ENCODE peak calls at places on chromosomes 5 and 9, in five cellular contexts. J, Z, F, T and L are unnamed samples.

GRCh38 chr9:21114311-21114710 is 27.3 kb downstream of the IFNW1 start:
- DNase-seq in J (no peak), Z (no peak), F (no peak), T (no peak), L (no peak)

GRCh38 chr9:127854169-127854833 is at the start of gene ENG:
- DNase-seq in J (peak; percentile 75), Z (peak; percentile 90), F (peak; percentile 92), T (no peak), L (no peak)

GRCh38 chr9:22084336-22085035 is 75.4 kb upstream of the CDKN2B start:
- DNase-seq in J (no peak), Z (no peak), F (no peak), T (no peak), L (peak; percentile 57)

GRCh38 chr5:12460493-12461261 is 556.4 kb upstream of the CTNND2 start:
- DNase-seq in J (no peak), Z (no peak), F (no peak), T (no peak), L (no peak)

GRCh38 chr5:175746851-175747250 is 89.0 kb downstream of the HRH2 start:
- DNase-seq in J (peak; percentile 52), Z (no peak), F (no peak), T (no peak), L (no peak)

GRCh38 chr9:108207611-108208051 is 648.2 kb downstream of the ACTL7B start:
- DNase-seq in J (no peak), Z (no peak), F (no peak), T (no peak), L (peak; percentile 80)

GRCh38 chr5:115309751-115310370 is 13.4 kb upstream of the CCDC112 start:
- DNase-seq in J (no peak), Z (no peak), F (no peak), T (no peak), L (peak; percentile 12)

GRCh38 chr9:94861589-94862241 is 135.2 kb downstream of the AOPEP start:
- DNase-seq in J (no peak), Z (no peak), F (no peak), T (no peak), L (peak; percentile 78)

GRCh38 chr9:131126059-131126426 is 657 bp downstream of the NUP214 start:
- DNase-seq in J (no peak), Z (no peak), F (no peak), T (no peak), L (no peak)

GRCh38 chr9:110842169-110842568 is 173.6 kb downstream of the MUSK start:
- DNase-seq in J (peak; percentile 36), Z (no peak), F (no peak), T (no peak), L (no peak)

GRCh38 chr5:10365800-10366199 is 12.3 kb downstream of the MARCHF6 start:
- DNase-seq in J (no peak), Z (no peak), F (no peak), T (no peak), L (no peak)

GRCh38 chr9:14243514-14244042 is 70.4 kb downstream of the NFIB start:
- DNase-seq in J (no peak), Z (no peak), F (no peak), T (no peak), L (no peak)

GRCh38 chr9:38119570-38119969 is 50.5 kb upstream of the SHB start:
- DNase-seq in J (no peak), Z (no peak), F (no peak), T (no peak), L (no peak)

GRCh38 chr9:104276709-104277245 is 182.7 kb downstream of the SMC2 start:
- DNase-seq in J (no peak), Z (no peak), F (no peak), T (no peak), L (no peak)

GRCh38 chr5:151663617-151664322 is 22.9 kb downstream of the SPARC start:
- DNase-seq in J (no peak), Z (no peak), F (no peak), T (no peak), L (no peak)

GRCh38 chr5:177433658-177434217 is 7.3 kb downstream of the GRK6 start:
- DNase-seq in J (no peak), Z (no peak), F (no peak), T (no peak), L (no peak)

GRCh38 chr9:133148351-133149129 is 15.2 kb downstream of the GBGT1 start:
- DNase-seq in J (no peak), Z (peak; percentile 88), F (no peak), T (peak; percentile 62), L (no peak)

GRCh38 chr9:116585896-116586295 is 101.2 kb upstream of the TRIM32 start:
- DNase-seq in J (no peak), Z (no peak), F (no peak), T (no peak), L (no peak)

GRCh38 chr5:107487056-107487461 is 183.7 kb downstream of the EFNA5 start:
- DNase-seq in J (no peak), Z (no peak), F (no peak), T (no peak), L (no peak)

GRCh38 chr9:17757816-17758215 is 178.9 kb downstream of the SH3GL2 start:
- DNase-seq in J (no peak), Z (no peak), F (no peak), T (no peak), L (no peak)

GRCh38 chr9:124260769-124261603 is 3.2 kb downstream of the NEK6 start:
- DNase-seq in J (no peak), Z (no peak), F (no peak), T (no peak), L (no peak)

GRCh38 chr5:160366230-160366629 is 4.2 kb downstream of the C1QTNF2 start:
- DNase-seq in J (no peak), Z (no peak), F (no peak), T (no peak), L (no peak)

GRCh38 chr9:115849679-115850412 is 303.7 kb upstream of the PAPPA start:
- DNase-seq in J (no peak), Z (no peak), F (no peak), T (no peak), L (peak; percentile 70)

GRCh38 chr5:151740958-151741373 is 17.5 kb downstream of the ATOX1 start:
- DNase-seq in J (no peak), Z (no peak), F (no peak), T (no peak), L (no peak)

GRCh38 chr9:3981897-3982296 is 318.0 kb downstream of the GLIS3 start:
- DNase-seq in J (no peak), Z (no peak), F (no peak), T (no peak), L (no peak)
- TF ChIP-seq CTCF in J (peak; percentile 9), Z (no peak), F (no peak), T (no peak), L (no peak)

GRCh38 chr9:81214975-81215374 is 474.4 kb downstream of the TLE1 start:
- DNase-seq in J (no peak), Z (no peak), F (no peak), T (no peak), L (no peak)
- TF ChIP-seq CTCF in J (no peak), Z (no peak), F (no peak), T (no peak), L (no peak)

GRCh38 chr5:24073097-24073496 is 565.7 kb downstream of the PRDM9 start:
- DNase-seq in J (no peak), Z (no peak), F (no peak), T (no peak), L (no peak)

GRCh38 chr5:24068507-24068906 is 561.1 kb downstream of the PRDM9 start:
- DNase-seq in J (no peak), Z (no peak), F (no peak), T (no peak), L (no peak)

GRCh38 chr5:24065786-24066185 is 558.4 kb downstream of the PRDM9 start:
- DNase-seq in J (no peak), Z (no peak), F (no peak), T (no peak), L (no peak)

GRCh38 chr5:24067208-24067607 is 559.8 kb downstream of the PRDM9 start:
- DNase-seq in J (no peak), Z (no peak), F (no peak), T (no peak), L (no peak)
- TF ChIP-seq CTCF in J (no peak), Z (no peak), F (no peak), T (no peak), L (no peak)

DNA sequence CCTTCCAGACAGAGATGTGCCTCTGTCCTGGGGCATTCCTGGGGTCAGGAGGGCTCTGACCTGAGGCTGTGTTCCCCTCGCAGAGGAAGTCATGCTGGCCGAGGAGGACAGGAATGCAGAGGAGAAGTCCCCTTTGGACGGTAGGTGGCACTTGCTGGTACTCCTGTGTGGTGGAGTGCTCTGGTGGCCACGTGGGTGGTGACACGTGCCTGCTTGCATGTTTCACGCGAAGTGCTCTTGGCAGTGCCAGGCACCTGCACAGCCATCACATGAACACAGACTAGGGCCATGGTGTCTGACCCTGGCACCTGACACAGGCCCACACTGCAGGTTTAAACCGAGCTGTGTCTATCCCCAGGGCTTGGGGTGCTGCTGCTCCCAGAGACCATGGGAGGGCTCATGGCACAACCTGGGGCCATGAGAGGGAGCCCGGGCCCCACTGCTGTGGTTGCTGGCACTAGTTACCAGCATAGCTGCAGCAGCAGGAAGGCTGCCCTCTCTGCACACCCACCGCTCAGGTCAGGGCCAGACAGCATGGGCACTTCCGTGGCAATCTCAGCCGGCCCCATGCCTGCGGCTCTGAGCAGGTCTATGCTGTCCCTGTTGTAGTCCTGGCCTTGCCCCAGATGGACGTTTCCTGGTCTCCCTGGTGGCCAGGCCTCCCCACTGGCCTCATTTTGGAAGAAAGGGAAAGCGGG is 79.3 kb downstream of the CACNA1B start:
- DNase-seq in J (no peak), Z (no peak), F (no peak), T (no peak), L (no peak)
- TF ChIP-seq CTCF in J (no peak), Z (no peak), F (no peak), T (no peak), L (no peak)

GRCh38 chr5:145680744-145681143 is 154.4 kb downstream of the PRELID2 start:
- DNase-seq in J (no peak), Z (peak; percentile 84), F (peak; percentile 60), T (no peak), L (no peak)

GRCh38 chr5:145682197-145682895 is 152.8 kb downstream of the PRELID2 start:
- DNase-seq in J (no peak), Z (no peak), F (peak; percentile 59), T (no peak), L (no peak)

GRCh38 chr5:145680169-145680568 is 155.0 kb downstream of the PRELID2 start:
- DNase-seq in J (peak; percentile 47), Z (no peak), F (no peak), T (no peak), L (no peak)

GRCh38 chr5:145681216-145681615 is 153.9 kb downstream of the PRELID2 start:
- DNase-seq in J (no peak), Z (no peak), F (no peak), T (no peak), L (no peak)

DNA sequence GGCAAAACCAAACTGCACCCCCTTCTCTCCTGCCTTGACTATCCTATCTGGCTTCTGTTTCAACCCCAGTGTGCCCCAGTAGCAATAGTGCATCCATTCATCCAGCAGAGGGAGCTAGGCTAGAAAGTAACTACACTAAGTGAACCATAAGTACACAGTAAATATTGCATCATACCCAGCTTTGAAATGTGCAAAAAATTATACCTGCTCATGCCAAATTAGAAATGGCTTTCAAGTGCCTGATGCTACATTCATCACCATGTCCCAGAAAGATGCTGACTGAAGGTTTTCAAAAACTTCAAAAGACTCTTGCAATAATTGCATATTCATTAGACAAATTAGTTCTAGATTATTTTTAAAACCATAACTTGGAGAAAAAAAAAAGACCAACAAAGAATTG is 153.5 kb downstream of the PRELID2 start:
- DNase-seq in J (peak; percentile 46), Z (no peak), F (peak; percentile 71), T (no peak), L (peak; percentile 12)
- TF ChIP-seq CTCF in J (peak; percentile 86), Z (peak; percentile 29), F (peak; percentile 52), T (no peak), L (peak; percentile 73)